ENCODE peak calls at places on chromosomes 11 and 22, in seven cellular contexts. D is cardiac muscle cell, P is SK-N-SH, S is uterus, A is body of pancreas, C is AG04450, O is MM.1S. G is an unnamed sample. For H3K27me3, the result is how much of the 10 kb centered on the place peaks cover.

GRCh38 chr11:70511345-70511744 is 113.0 kb downstream of the CTTN start:
- DNase-seq in D (no peak), P (no peak), S (no peak), A (no peak), C (no peak), O (no peak), G (no peak)

GRCh38 chr11:44708523-44709280 is 18.1 kb upstream of the TSPAN18 start:
- DNase-seq in D (no peak), P (no peak), S (no peak), A (no peak), C (no peak), O (no peak), G (no peak)

GRCh38 chr11:61752117-61752924 is at the start of gene MYRF:
- DNase-seq in D (peak), P (peak), S (no peak), A (peak), C (no peak), O (peak), G (no peak)

GRCh38 chr22:24087071-24087795 is 76.1 kb downstream of the CABIN1 start:
- DNase-seq in D (no peak), P (no peak), S (no peak), A (no peak), C (no peak), O (no peak), G (no peak)

GRCh38 chr11:15106201-15106965 is 8.3 kb upstream of the INSC start:
- DNase-seq in D (no peak), P (no peak), S (no peak), A (no peak), C (no peak), O (no peak), G (no peak)

GRCh38 chr22:36398602-36399472 is 11.1 kb upstream of the MYH9 start:
- DNase-seq in D (no peak), P (no peak), S (no peak), A (no peak), C (no peak), O (no peak), G (no peak)

GRCh38 chr11:32405592-32405991 is 29.7 kb downstream of the WT1 start:
- DNase-seq in D (no peak), P (no peak), S (no peak), A (no peak), C (no peak), O (no peak), G (no peak)

GRCh38 chr22:39439170-39439569 is 17.6 kb upstream of the MGAT3 start:
- DNase-seq in D (no peak), P (no peak), S (no peak), A (no peak), C (no peak), O (no peak), G (no peak)

GRCh38 chr11:8998017-8998416 is 5.8 kb downstream of the NRIP3 start:
- DNase-seq in D (no peak), P (no peak), S (no peak), A (no peak), C (no peak), O (no peak), G (no peak)

GRCh38 chr11:134597452-134597851 is 185.4 kb upstream of the B3GAT1 start:
- DNase-seq in D (no peak), P (no peak), S (no peak), A (no peak), C (no peak), O (no peak), G (no peak)

GRCh38 chr22:41674941-41675340 is 13.7 kb downstream of the SNU13 start:
- DNase-seq in D (peak), P (no peak), S (no peak), A (no peak), C (no peak), O (no peak), G (peak)

GRCh38 chr22:41681616-41682015 is 7.1 kb downstream of the SNU13 start:
- DNase-seq in D (no peak), P (no peak), S (no peak), A (no peak), C (no peak), O (no peak), G (no peak)

GRCh38 chr22:41672780-41673509 is 15.7 kb downstream of the SNU13 start:
- DNase-seq in D (no peak), P (no peak), S (no peak), A (no peak), C (no peak), O (no peak), G (no peak)

GRCh38 chr22:41676134-41676533 is 12.5 kb downstream of the SNU13 start:
- DNase-seq in D (no peak), P (no peak), S (no peak), A (no peak), C (no peak), O (no peak), G (no peak)
- H3K4me3 ChIP-seq in D (no peak), P (no peak), S (no peak), A (no peak), C (no peak), O (no peak), G (no peak)

GRCh38 chr22:22714600-22715361 is 70.4 kb downstream of the GGTLC2 start:
- DNase-seq in D (no peak), P (no peak), S (no peak), A (no peak), C (no peak), O (no peak), G (no peak)
- H3K27ac ChIP-seq in D (no peak), P (no peak), S (no peak), A (no peak), C (no peak), O (peak), G (no peak)

GRCh38 chr11:131326829-131327228 is 43.6 kb upstream of the NTM start:
- DNase-seq in D (no peak), P (no peak), S (no peak), A (no peak), C (no peak), O (no peak), G (no peak)
- H3K27me3 ChIP-seq in D (under half), P (under half), S (under half), A (under half), C (under half), O (under half), G (under half)

DNA sequence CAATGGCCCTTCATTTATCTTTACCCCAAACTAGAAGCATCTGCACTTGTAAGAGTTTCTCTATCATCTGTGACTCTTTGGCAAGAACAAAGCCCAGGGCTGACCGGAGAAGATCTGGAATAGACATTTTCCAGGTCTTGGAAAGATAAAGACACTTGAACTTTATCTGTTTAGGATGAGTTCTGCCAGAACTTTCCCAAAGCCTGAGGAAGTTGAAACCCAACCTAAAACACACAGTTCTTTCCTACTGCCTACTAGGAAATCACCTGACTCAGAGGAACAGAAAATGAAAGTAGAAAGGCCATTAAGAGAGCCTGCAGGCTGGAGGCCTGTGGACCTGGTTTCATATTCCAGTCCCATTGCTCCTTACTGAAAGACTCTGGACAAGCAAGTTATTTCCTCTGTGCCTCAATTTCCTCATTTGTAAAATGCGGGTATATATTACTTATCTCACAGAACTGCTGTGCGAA is 1.4 kb downstream of the UBE2L6 start:
- DNase-seq in D (peak), P (no peak), S (peak), A (peak), C (no peak), O (peak), G (no peak)
- H3K4me3 ChIP-seq in D (peak), P (peak), S (peak), A (no peak), C (peak), O (peak), G (no peak)

DNA sequence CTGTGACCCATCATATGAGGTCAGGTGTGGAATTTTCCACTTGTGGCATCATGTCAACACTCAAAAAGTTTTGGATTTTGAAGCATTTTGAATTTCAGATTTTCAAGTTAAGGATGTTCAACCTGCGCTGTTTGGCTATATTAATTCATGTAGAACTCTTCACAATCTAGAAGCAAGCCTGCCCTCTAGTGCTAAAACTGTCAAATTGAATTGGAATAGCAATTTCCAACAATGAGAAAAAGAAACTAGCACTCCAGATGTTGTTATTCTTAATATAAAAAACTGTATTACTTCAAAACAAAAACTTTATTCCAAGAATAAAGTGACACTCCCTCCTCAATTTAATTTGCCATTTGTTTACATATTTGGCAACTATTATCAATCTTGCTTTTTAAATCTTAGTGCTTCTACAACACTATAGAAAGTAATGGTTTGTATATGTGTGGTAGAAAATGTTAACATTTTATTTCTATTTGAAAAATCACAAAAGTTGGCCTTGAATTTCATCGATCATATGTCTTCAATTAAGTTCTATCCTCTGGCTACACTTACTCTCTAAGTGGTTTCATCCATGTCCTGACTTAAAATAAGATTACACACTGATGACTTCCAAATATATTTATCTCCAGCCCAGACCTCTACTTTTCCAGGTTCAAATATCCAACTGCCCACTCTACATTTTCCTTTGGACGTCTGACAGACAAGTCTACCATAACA is 36.6 kb downstream of the DCUN1D5 start:
- DNase-seq in D (peak), P (peak), S (no peak), A (no peak), C (peak), O (peak), G (peak)
- H3K27ac ChIP-seq in D (peak), P (no peak), S (no peak), A (no peak), C (no peak), O (no peak), G (no peak)

G was measured in SJCRH30.